ENCODE peak calls at places on chromosomes 16 and 17, in ten cellular contexts. U is left colon; S is C1 segment of cervical spinal cord; I is activated CD4-positive, alpha-beta T cell treated with anti-CD3 and anti-CD28 coated beads for 48 hours; K is AG08396; J is mucosa of descending colon; T is T-cell; B is mammary epithelial cell; Z is neural progenitor cell; M is AG10803. H is an unnamed sample.

GRCh38 chr16:66326995-66327513 is 39.4 kb upstream of the CDH5 start:
- DNase-seq in U (peak; percentile 38), S (no peak), I (no peak), K (no peak), J (peak; percentile 25), T (no peak), B (no peak), Z (no peak), M (no peak), H (no peak)

GRCh38 chr17:74190154-74190553 is 13.3 kb upstream of the RPL38 start:
- DNase-seq in U (no peak), S (no peak), I (no peak), K (peak; percentile 60), J (no peak), T (no peak), B (peak; percentile 43), Z (peak; percentile 53), M (peak; percentile 58), H (no peak)

GRCh38 chr16:81480856-81481821 is 36.5 kb downstream of the CMIP start:
- DNase-seq in U (no peak), S (no peak), I (no peak), K (no peak), J (peak; percentile 57), T (peak; percentile 38), B (no peak), Z (no peak), M (peak; percentile 50), H (peak; percentile 95)

GRCh38 chr16:59758848-59759247 is 1024.7 kb upstream of the GOT2 start:
- DNase-seq in U (no peak), S (no peak), I (no peak), K (no peak), J (no peak), T (no peak), B (peak; percentile 80), Z (no peak), M (no peak), H (no peak)

GRCh38 chr17:40794466-40794865 is 5.3 kb downstream of the KRT28 start:
- DNase-seq in U (no peak), S (no peak), I (no peak), K (no peak), J (no peak), T (no peak), B (no peak), Z (no peak), M (no peak), H (no peak)

GRCh38 chr17:302300-302698 is 50.3 kb downstream of the RPH3AL start:
- DNase-seq in U (peak; percentile 87), S (no peak), I (no peak), K (no peak), J (peak; percentile 90), T (no peak), B (no peak), Z (no peak), M (no peak), H (no peak)

GRCh38 chr16:81709369-81709900 is 69.7 kb upstream of the PLCG2 start:
- DNase-seq in U (no peak), S (no peak), I (no peak), K (no peak), J (no peak), T (no peak), B (no peak), Z (no peak), M (no peak), H (no peak)

GRCh38 chr17:79301469-79301868 is 226.8 kb downstream of the ENGASE start:
- DNase-seq in U (no peak), S (no peak), I (no peak), K (no peak), J (no peak), T (no peak), B (no peak), Z (no peak), M (no peak), H (no peak)

GRCh38 chr17:78140169-78141051 is 5.8 kb upstream of the C17orf99 start:
- DNase-seq in U (peak; percentile 99), S (no peak), I (peak; percentile 99), K (peak; percentile 89), J (peak; percentile 98), T (peak; percentile 94), B (peak; percentile 81), Z (peak; percentile 98), M (peak; percentile 53), H (peak; percentile 99)

GRCh38 chr16:10961231-10961630 is 16.9 kb downstream of the CLEC16A start:
- DNase-seq in U (no peak), S (no peak), I (peak; percentile 51), K (peak; percentile 84), J (no peak), T (no peak), B (peak; percentile 74), Z (no peak), M (peak; percentile 85), H (no peak)

GRCh38 chr17:2082003-2082862 is 27.3 kb downstream of the HIC1 start:
- DNase-seq in U (no peak), S (no peak), I (no peak), K (no peak), J (no peak), T (no peak), B (no peak), Z (no peak), M (peak; percentile 60), H (no peak)

GRCh38 chr17:63699638-63700527 is at the start of gene LIMD2:
- DNase-seq in U (peak; percentile 76), S (no peak), I (peak; percentile 80), K (peak; percentile 85), J (peak; percentile 60), T (peak; percentile 88), B (no peak), Z (peak; percentile 90), M (peak; percentile 20), H (no peak)

GRCh38 chr16:5027575-5028235 is 6.0 kb downstream of the NAGPA start:
- DNase-seq in U (no peak), S (no peak), I (no peak), K (no peak), J (no peak), T (no peak), B (no peak), Z (no peak), M (no peak), H (no peak)

GRCh38 chr16:68972720-68973119 is 129.4 kb downstream of the TANGO6 start:
- DNase-seq in U (peak; percentile 31), S (no peak), I (no peak), K (peak; percentile 19), J (peak; percentile 48), T (no peak), B (peak; percentile 28), Z (peak; percentile 73), M (peak; percentile 59), H (no peak)

GRCh38 chr16:14029658-14030057 is 41.5 kb upstream of the MRTFB start:
- DNase-seq in U (no peak), S (no peak), I (no peak), K (no peak), J (no peak), T (no peak), B (no peak), Z (no peak), M (no peak), H (no peak)

GRCh38 chr17:74130841-74131240 is 72.6 kb upstream of the RPL38 start:
- DNase-seq in U (no peak), S (no peak), I (no peak), K (no peak), J (no peak), T (no peak), B (no peak), Z (no peak), M (no peak), H (no peak)

GRCh38 chr16:23365602-23366240 is 63.6 kb downstream of the SCNN1B start:
- DNase-seq in U (no peak), S (no peak), I (peak; percentile 16), K (no peak), J (no peak), T (no peak), B (no peak), Z (no peak), M (no peak), H (no peak)

GRCh38 chr16:81003610-81004460 is 2.9 kb downstream of the CMC2 start:
- DNase-seq in U (no peak), S (no peak), I (peak; percentile 45), K (no peak), J (no peak), T (no peak), B (peak; percentile 3), Z (no peak), M (peak; percentile 33), H (no peak)

GRCh38 chr16:17358846-17359245 is 111.9 kb downstream of the XYLT1 start:
- DNase-seq in U (no peak), S (no peak), I (no peak), K (no peak), J (no peak), T (no peak), B (no peak), Z (peak; percentile 43), M (no peak), H (no peak)

GRCh38 chr16:86215233-86215978 is 294.9 kb upstream of the FOXF1 start:
- DNase-seq in U (no peak), S (no peak), I (no peak), K (no peak), J (no peak), T (no peak), B (no peak), Z (no peak), M (no peak), H (no peak)

GRCh38 chr16:12771341-12771798 is 32.3 kb downstream of the CPPED1 start:
- DNase-seq in U (no peak), S (peak; percentile 41), I (no peak), K (no peak), J (no peak), T (no peak), B (peak; percentile 48), Z (no peak), M (no peak), H (no peak)

GRCh38 chr16:48384305-48384981 is 770 bp downstream of the SIAH1 start:
- DNase-seq in U (peak; percentile 71), S (no peak), I (peak; percentile 33), K (peak; percentile 82), J (peak; percentile 69), T (no peak), B (peak; percentile 24), Z (peak; percentile 91), M (peak; percentile 46), H (peak; percentile 63)

GRCh38 chr17:16298140-16298662 is 55.1 kb downstream of the CENPV start:
- DNase-seq in U (peak; percentile 26), S (no peak), I (no peak), K (no peak), J (peak; percentile 50), T (no peak), B (no peak), Z (no peak), M (no peak), H (no peak)

GRCh38 chr17:16935786-16936185 is 36.1 kb downstream of the TNFRSF13B start:
- DNase-seq in U (no peak), S (no peak), I (no peak), K (no peak), J (no peak), T (no peak), B (no peak), Z (no peak), M (no peak), H (peak; percentile 32)

GRCh38 chr17:40604327-40605080 is 39.2 kb upstream of the CCR7 start:
- DNase-seq in U (no peak), S (no peak), I (no peak), K (no peak), J (no peak), T (no peak), B (no peak), Z (no peak), M (no peak), H (no peak)

GRCh38 chr17:34619687-34620217 is 40.4 kb downstream of the TMEM132E start:
- DNase-seq in U (no peak), S (no peak), I (no peak), K (no peak), J (no peak), T (no peak), B (no peak), Z (no peak), M (no peak), H (no peak)

GRCh38 chr16:54649846-54650245 is 280.8 kb upstream of the IRX5 start:
- DNase-seq in U (no peak), S (no peak), I (no peak), K (no peak), J (no peak), T (no peak), B (no peak), Z (no peak), M (no peak), H (no peak)

GRCh38 chr17:60102632-60103047 is 23.9 kb upstream of the HEATR6 start:
- DNase-seq in U (peak; percentile 39), S (peak; percentile 59), I (peak; percentile 32), K (peak; percentile 41), J (peak; percentile 27), T (peak; percentile 8), B (no peak), Z (no peak), M (peak; percentile 55), H (peak; percentile 81)